ENCODE peak calls at places on chromosomes 6 and 20, in five cellular contexts. L is H1, Y is GM12892, U is HepG2, M is K562. C is an unnamed sample.

GRCh38 chr20:53768329-53768728 is 174.7 kb upstream of the ZNF217 start:
- DNase-seq in L (peak), Y (no peak), U (no peak), M (no peak), C (no peak)

GRCh38 chr6:68108243-68108835 is 526.7 kb upstream of the ADGRB3 start:
- DNase-seq in L (no peak), Y (no peak), U (no peak), M (no peak), C (no peak)

GRCh38 chr20:34579191-34579661 is 20.7 kb downstream of the MAP1LC3A start:
- DNase-seq in L (no peak), Y (no peak), U (peak), M (no peak), C (no peak)

GRCh38 chr6:15961630-15962448 is 167.0 kb upstream of the MYLIP start:
- DNase-seq in L (no peak), Y (no peak), U (no peak), M (no peak), C (no peak)

GRCh38 chr20:58524814-58525213 is 9.6 kb upstream of the APCDD1L start:
- DNase-seq in L (no peak), Y (no peak), U (no peak), M (no peak), C (no peak)

GRCh38 chr6:125872259-125872921 is 81.6 kb downstream of the NCOA7 start:
- DNase-seq in L (no peak), Y (no peak), U (no peak), M (peak), C (no peak)

GRCh38 chr6:140441256-140441655 is 1066.8 kb upstream of the CITED2 start:
- DNase-seq in L (no peak), Y (no peak), U (peak), M (peak), C (no peak)

GRCh38 chr6:74284266-74284665 is 588.3 kb downstream of the CD109 start:
- DNase-seq in L (no peak), Y (no peak), U (no peak), M (no peak), C (no peak)

GRCh38 chr20:62136283-62137091 is 6.7 kb downstream of the PSMA7 start:
- DNase-seq in L (no peak), Y (no peak), U (peak), M (no peak), C (no peak)

GRCh38 chr6:65501045-65501444 is 206.0 kb downstream of the EYS start:
- DNase-seq in L (no peak), Y (no peak), U (no peak), M (no peak), C (no peak)

GRCh38 chr6:872570-873125 is 179.7 kb upstream of the EXOC2 start:
- DNase-seq in L (no peak), Y (no peak), U (no peak), M (no peak), C (no peak)

GRCh38 chr20:62631336-62632317 is 10.7 kb upstream of the SLCO4A1 start:
- DNase-seq in L (no peak), Y (no peak), U (no peak), M (no peak), C (no peak)

GRCh38 chr6:323730-324088 is 31.4 kb downstream of the DUSP22 start:
- DNase-seq in L (no peak), Y (no peak), U (no peak), M (no peak), C (no peak)

GRCh38 chr20:1735417-1736089 is 78.0 kb upstream of the SIRPG start:
- DNase-seq in L (no peak), Y (no peak), U (no peak), M (no peak), C (no peak)

GRCh38 chr6:16493112-16493511 is 254.7 kb downstream of the GMPR start:
- DNase-seq in L (no peak), Y (no peak), U (no peak), M (no peak), C (no peak)

GRCh38 chr20:62064788-62065668 is 653 bp downstream of the TAF4 start:
- DNase-seq in L (no peak), Y (peak), U (no peak), M (peak), C (peak)

GRCh38 chr6:78962458-78962857 is 95.1 kb downstream of the IRAK1BP1 start:
- DNase-seq in L (no peak), Y (no peak), U (no peak), M (no peak), C (no peak)

GRCh38 chr6:36716476-36717093 is 19.0 kb downstream of the RAB44 start:
- DNase-seq in L (no peak), Y (no peak), U (no peak), M (no peak), C (no peak)

GRCh38 chr20:38840894-38841470 is 35.5 kb downstream of the PPP1R16B start:
- DNase-seq in L (no peak), Y (no peak), U (no peak), M (no peak), C (no peak)

GRCh38 chr6:108872001-108872974 is 24.1 kb downstream of the ARMC2 start:
- DNase-seq in L (no peak), Y (no peak), U (no peak), M (no peak), C (no peak)

GRCh38 chr6:139028658-139029469 is at the start of gene ABRACL:
- DNase-seq in L (no peak), Y (peak), U (no peak), M (peak), C (peak)

GRCh38 chr20:23528867-23529431 is 38.0 kb downstream of the CST8 start:
- DNase-seq in L (no peak), Y (no peak), U (no peak), M (no peak), C (no peak)

GRCh38 chr6:156780117-156780641 is 3.0 kb downstream of the ARID1B start:
- DNase-seq in L (no peak), Y (peak), U (peak), M (peak), C (no peak)
- TF ChIP-seq POLR2A in L (no peak), Y (peak), U (peak), M (peak), C (peak)

DNA sequence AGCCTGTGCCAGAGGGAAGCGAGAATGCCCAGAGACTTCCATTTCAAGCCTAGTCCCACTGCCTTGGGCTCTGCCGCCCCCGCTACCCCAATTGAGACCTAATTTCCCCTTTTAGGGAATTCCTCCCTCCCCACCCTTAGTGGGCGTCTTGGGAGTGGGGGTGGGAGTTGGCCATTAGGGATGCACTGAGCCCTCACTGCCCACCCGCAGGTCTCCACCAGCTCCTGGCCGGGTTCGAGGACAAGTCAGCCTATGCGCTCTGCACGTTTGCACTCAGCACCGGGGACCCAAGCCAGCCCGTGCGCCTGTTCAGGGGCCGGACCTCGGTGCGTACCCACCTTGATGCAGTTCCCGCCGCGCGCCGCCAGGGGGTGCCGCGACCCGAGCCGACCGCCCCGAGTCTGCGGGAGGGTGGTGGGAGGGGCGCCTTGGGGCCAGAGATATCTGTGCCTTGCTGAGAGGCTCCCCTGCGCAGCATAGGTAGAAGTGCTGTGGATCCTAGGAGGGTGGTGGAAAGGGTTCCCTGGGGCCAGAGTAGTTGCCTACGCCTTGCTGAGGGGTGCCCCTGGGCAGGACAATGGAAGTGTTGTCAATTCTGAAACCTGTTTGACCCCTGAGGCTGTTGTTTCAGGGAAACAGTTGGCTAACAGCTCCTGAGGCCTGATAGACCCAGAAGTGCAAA is 9.2 kb downstream of the ITPA start:
- DNase-seq in L (no peak), Y (peak), U (peak), M (peak), C (peak)
- TF ChIP-seq TAF1 in L (no peak), Y (no peak), U (no peak), M (no peak), C (no peak)

GRCh38 chr6:89360415-89360999 is 8.0 kb upstream of the UBE2J1 start:
- DNase-seq in L (no peak), Y (no peak), U (no peak), M (no peak), C (no peak)

GRCh38 chr6:89355511-89356185 is 3.1 kb upstream of the UBE2J1 start:
- DNase-seq in L (no peak), Y (no peak), U (no peak), M (no peak), C (no peak)

GRCh38 chr6:89356644-89357043 is 4.1 kb upstream of the UBE2J1 start:
- DNase-seq in L (no peak), Y (no peak), U (no peak), M (no peak), C (no peak)

GRCh38 chr6:89359561-89359960 is 7.0 kb upstream of the UBE2J1 start:
- DNase-seq in L (no peak), Y (no peak), U (no peak), M (no peak), C (no peak)

DNA sequence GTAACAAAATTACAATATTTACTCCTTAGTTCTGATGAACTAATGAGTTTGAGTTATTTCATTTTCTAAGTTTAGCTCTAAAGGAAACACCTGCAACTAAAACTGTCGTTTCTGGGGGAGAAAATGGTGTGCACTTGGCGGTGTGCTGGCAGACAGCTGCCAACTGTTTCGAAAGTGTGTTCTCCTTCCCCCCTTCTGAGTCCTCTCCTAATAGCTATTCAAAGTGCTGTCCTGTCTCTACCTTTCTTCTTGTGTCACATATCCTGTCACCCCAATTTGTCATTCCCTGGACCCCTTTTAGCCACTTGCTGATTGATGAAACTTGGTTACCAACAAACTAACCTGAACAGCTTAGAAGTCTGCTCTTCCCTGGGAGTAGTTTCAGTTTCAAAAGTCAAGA is 4.9 kb upstream of the UBE2J1 start:
- DNase-seq in L (no peak), Y (no peak), U (no peak), M (no peak), C (no peak)
- TF ChIP-seq POLR2A in L (no peak), Y (peak), U (no peak), M (no peak), C (no peak)

GRCh38 chr6:31734703-31735500 is 1.4 kb downstream of the CLIC1 start:
- DNase-seq in L (peak), Y (peak), U (peak), M (peak), C (peak)
- TF ChIP-seq TAF1 in L (peak), Y (no peak), U (peak), M (no peak), C (peak)

C was measured in GM12891.